ENCODE peak calls at places on chromosome 3, in four cellular contexts. M is GM12878, E is K562, I is HepG2. S is an unnamed sample.

GRCh38 chr3:55409802-55410201 is 77.3 kb downstream of the WNT5A start:
- DNase-seq in M (no peak), E (no peak), I (no peak), S (no peak)

GRCh38 chr3:161508852-161509477 is 12.4 kb downstream of the OTOL1 start:
- DNase-seq in M (no peak), E (no peak), I (no peak), S (peak)

GRCh38 chr3:46934508-46935167 is 41.9 kb downstream of the CCDC12 start:
- DNase-seq in M (no peak), E (no peak), I (no peak), S (no peak)

GRCh38 chr3:196537319-196537984 is 22.3 kb upstream of the SMCO1 start:
- DNase-seq in M (no peak), E (peak), I (no peak), S (peak)

GRCh38 chr3:31235062-31235704 is 297.5 kb upstream of the STT3B start:
- DNase-seq in M (no peak), E (no peak), I (no peak), S (no peak)

GRCh38 chr3:85495602-85496001 is 536.8 kb downstream of the CADM2 start:
- DNase-seq in M (no peak), E (no peak), I (no peak), S (peak)

GRCh38 chr3:116388867-116389385 is 56.4 kb downstream of the LSAMP start:
- DNase-seq in M (no peak), E (no peak), I (no peak), S (peak)

GRCh38 chr3:43144811-43145490 is 39.1 kb upstream of the POMGNT2 start:
- DNase-seq in M (no peak), E (peak), I (no peak), S (peak)

GRCh38 chr3:59133350-59133749 is 83.5 kb upstream of the CFAP20DC start:
- DNase-seq in M (no peak), E (no peak), I (no peak), S (no peak)

GRCh38 chr3:6088433-6088832 is 772.5 kb upstream of the GRM7 start:
- DNase-seq in M (no peak), E (no peak), I (no peak), S (no peak)

GRCh38 chr3:161171113-161171512 is 50.0 kb upstream of the NMD3 start:
- DNase-seq in M (no peak), E (no peak), I (no peak), S (no peak)

GRCh38 chr3:23804441-23805227 is 1.1 kb upstream of the UBE2E1 start:
- DNase-seq in M (no peak), E (no peak), I (no peak), S (no peak)

GRCh38 chr3:35635407-35635806 is 3.9 kb upstream of the ARPP21 start:
- DNase-seq in M (no peak), E (no peak), I (no peak), S (no peak)

GRCh38 chr3:46711770-46712169 is 5.9 kb downstream of the PRSS50 start:
- DNase-seq in M (no peak), E (no peak), I (no peak), S (no peak)

GRCh38 chr3:31775383-31775782 is 205.7 kb downstream of the OSBPL10 start:
- DNase-seq in M (no peak), E (no peak), I (no peak), S (no peak)

GRCh38 chr3:190807719-190808375 is 54.6 kb downstream of the GMNC start:
- DNase-seq in M (no peak), E (no peak), I (peak), S (no peak)

GRCh38 chr3:146682176-146682575 is 77.0 kb upstream of the PLSCR5 start:
- DNase-seq in M (no peak), E (no peak), I (no peak), S (no peak)

GRCh38 chr3:167483708-167484475 is 10.1 kb upstream of the SERPINI2 start:
- DNase-seq in M (no peak), E (no peak), I (no peak), S (no peak)

GRCh38 chr3:158725348-158725966 is 6.8 kb downstream of the RARRES1 start:
- DNase-seq in M (no peak), E (no peak), I (peak), S (no peak)

GRCh38 chr3:28022916-28023315 is 218.5 kb upstream of the CMC1 start:
- DNase-seq in M (no peak), E (no peak), I (no peak), S (no peak)

GRCh38 chr3:115552007-115552406 is 71.3 kb upstream of the GAP43 start:
- DNase-seq in M (no peak), E (no peak), I (no peak), S (no peak)

GRCh38 chr3:76651784-76652183 is 388.1 kb upstream of the ROBO2 start:
- DNase-seq in M (no peak), E (no peak), I (no peak), S (peak)

GRCh38 chr3:69161587-69162196 is 39.3 kb upstream of the LMOD3 start:
- DNase-seq in M (peak), E (peak), I (peak), S (peak)

GRCh38 chr3:102378216-102378615 is 56.6 kb upstream of the ZPLD1 start:
- DNase-seq in M (no peak), E (no peak), I (no peak), S (no peak)

GRCh38 chr3:47469616-47470015 is 6.1 kb downstream of the SCAP start:
- DNase-seq in M (no peak), E (no peak), I (no peak), S (no peak)

GRCh38 chr3:195097331-195098255 is 173.4 kb downstream of the XXYLT1 start:
- DNase-seq in M (no peak), E (no peak), I (no peak), S (no peak)

GRCh38 chr3:30286007-30286669 is 320.3 kb upstream of the TGFBR2 start:
- DNase-seq in M (no peak), E (no peak), I (no peak), S (no peak)

GRCh38 chr3:21357241-21357640 is 393.8 kb downstream of the ZNF385D start:
- DNase-seq in M (no peak), E (no peak), I (no peak), S (no peak)

GRCh38 chr3:105829879-105830622 is 38.8 kb downstream of the CBLB start:
- DNase-seq in M (no peak), E (no peak), I (no peak), S (no peak)

GRCh38 chr3:13301295-13301987 is 118.7 kb downstream of the NUP210 start:
- DNase-seq in M (peak), E (peak), I (peak), S (peak)

GRCh38 chr3:152260026-152260425 is 8.7 kb upstream of the MBNL1 start:
- DNase-seq in M (no peak), E (no peak), I (peak), S (no peak)

DNA sequence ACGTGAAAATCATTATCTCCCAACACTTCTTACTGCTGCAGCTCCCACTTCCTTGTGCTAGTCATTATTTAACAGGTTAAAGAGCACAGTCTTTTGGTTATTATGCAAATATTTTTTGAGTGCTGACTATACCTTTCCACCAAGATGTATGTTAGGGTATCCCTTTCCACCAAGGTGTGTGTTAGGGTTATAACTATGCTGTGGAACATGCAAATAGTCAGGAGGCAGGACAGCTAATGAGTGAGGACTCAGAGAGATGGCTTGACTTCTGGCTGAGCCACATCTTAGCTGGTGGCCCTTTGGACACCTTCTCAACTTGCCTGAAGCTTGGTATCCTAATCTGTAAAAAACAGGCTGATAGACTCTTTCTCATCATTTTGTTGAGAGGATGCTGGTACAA is 160.3 kb upstream of the ADAMTS9 start:
- DNase-seq in M (no peak), E (no peak), I (no peak), S (no peak)
- TF ChIP-seq POLR2AphosphoS5 in M (no peak), E (no peak), I (no peak), S (no peak)

GRCh38 chr3:153744884-153745283 is 376.3 kb upstream of the ARHGEF26 start:
- DNase-seq in M (no peak), E (no peak), I (no peak), S (no peak)
- TF ChIP-seq JUNB in M (no peak), E (no peak), I (no peak), S (no peak)

GRCh38 chr3:7789324-7789723 is 712.3 kb upstream of the LMCD1 start:
- DNase-seq in M (no peak), E (no peak), I (no peak), S (peak)

GRCh38 chr3:7793786-7794185 is 707.8 kb upstream of the LMCD1 start:
- DNase-seq in M (no peak), E (no peak), I (no peak), S (no peak)

GRCh38 chr3:7787871-7788828 is 713.5 kb upstream of the LMCD1 start:
- DNase-seq in M (no peak), E (no peak), I (no peak), S (peak)

GRCh38 chr3:7788881-7789280 is 712.7 kb upstream of the LMCD1 start:
- DNase-seq in M (no peak), E (no peak), I (no peak), S (peak)
- TF ChIP-seq POLR2AphosphoS5 in M (no peak), E (no peak), I (no peak), S (peak)

GRCh38 chr3:183252973-183253363 is at the start of gene B3GNT5:
- DNase-seq in M (no peak), E (peak), I (no peak), S (peak)
- TF ChIP-seq JUNB in M (no peak), E (no peak), I (no peak), S (no peak)

DNA sequence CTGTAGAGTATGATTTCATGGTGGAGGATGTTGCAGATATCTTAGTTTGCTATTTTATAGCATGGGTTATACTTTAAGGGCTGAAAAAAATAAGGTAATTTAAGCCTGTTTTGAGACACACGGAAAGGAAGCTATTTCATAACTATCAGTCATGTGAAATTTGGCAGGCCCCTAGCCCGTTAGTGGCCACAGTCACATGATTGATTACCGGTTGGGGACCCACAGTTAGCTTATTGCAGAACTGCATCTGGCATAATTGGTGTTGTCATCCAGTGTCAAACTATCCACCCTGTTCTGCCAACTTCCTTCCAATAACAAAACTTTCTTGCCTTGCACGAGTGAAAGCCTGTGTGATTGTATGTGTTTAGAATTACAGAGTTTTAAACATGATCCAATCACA is 35.2 kb downstream of the FNDC3B start:
- DNase-seq in M (no peak), E (no peak), I (no peak), S (no peak)
- TF ChIP-seq POLR2AphosphoS5 in M (no peak), E (no peak), I (no peak), S (no peak)

DNA sequence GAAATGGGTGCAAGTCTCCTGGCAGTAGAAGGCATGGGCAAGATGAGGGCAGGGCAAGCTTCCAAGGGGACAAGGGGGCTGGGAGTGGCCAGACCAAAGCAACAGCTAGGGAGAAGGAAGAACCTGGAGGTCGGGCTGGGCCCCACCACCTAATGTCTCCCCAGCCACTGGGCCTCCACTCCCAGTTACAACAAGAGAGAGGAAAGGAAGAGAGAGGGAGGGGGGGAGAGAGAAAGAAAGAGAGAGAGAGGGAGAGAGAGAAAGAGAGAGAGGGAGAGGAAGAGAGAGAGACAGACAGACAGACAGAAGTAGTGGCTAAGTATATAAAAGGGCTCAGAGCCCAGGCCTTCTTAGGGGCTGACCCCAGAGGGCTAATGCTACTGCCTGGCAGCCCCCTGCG is 6.9 kb downstream of the DUSP7 start:
- DNase-seq in M (no peak), E (no peak), I (no peak), S (no peak)
- TF ChIP-seq JUNB in M (no peak), E (no peak), I (no peak), S (no peak)

GRCh38 chr3:11185564-11186317 is 31.4 kb downstream of the HRH1 start:
- DNase-seq in M (no peak), E (no peak), I (no peak), S (no peak)
- TF ChIP-seq POLR2AphosphoS5 in M (no peak), E (no peak), I (no peak), S (no peak)

GRCh38 chr3:4978966-4979400 is 254 bp upstream of the BHLHE40 start:
- DNase-seq in M (peak), E (peak), I (peak), S (peak)
- TF ChIP-seq JUNB in M (no peak), E (no peak), I (no peak), S (no peak)

GRCh38 chr3:44437800-44438199 is 39.7 kb downstream of the ZNF445 start:
- DNase-seq in M (no peak), E (no peak), I (no peak), S (no peak)

GRCh38 chr3:44444437-44444836 is 33.0 kb downstream of the ZNF445 start:
- DNase-seq in M (no peak), E (no peak), I (no peak), S (no peak)

GRCh38 chr3:44434834-44435510 is 42.5 kb downstream of the ZNF445 start:
- DNase-seq in M (no peak), E (no peak), I (no peak), S (no peak)

GRCh38 chr3:44442591-44443309 is 34.7 kb downstream of the ZNF445 start:
- DNase-seq in M (no peak), E (peak), I (no peak), S (no peak)

GRCh38 chr3:44439499-44440295 is 37.8 kb downstream of the ZNF445 start:
- DNase-seq in M (peak), E (peak), I (peak), S (no peak)
- TF ChIP-seq POLR2AphosphoS5 in M (peak), E (peak), I (peak), S (no peak)

GRCh38 chr3:36776436-36776835 is 12.1 kb upstream of the DCLK3 start:
- DNase-seq in M (no peak), E (no peak), I (no peak), S (no peak)
- TF ChIP-seq JUNB in M (no peak), E (no peak), I (no peak), S (no peak)

S was measured in GM23338.